ENCODE peak calls at places on chromosomes 5 and 9, in five cellular contexts. V, T, C, U and Z are unnamed samples.

GRCh38 chr9:92468206-92468605 is 14.1 kb downstream of the ASPN start:
- DNase-seq in V (no peak), T (no peak), C (no peak), U (peak), Z (no peak)

GRCh38 chr5:41508186-41508585 is 2.2 kb downstream of the PLCXD3 start:
- DNase-seq in V (no peak), T (no peak), C (no peak), U (no peak), Z (no peak)

GRCh38 chr5:98769006-98769255 is 4.5 kb upstream of the RGMB start:
- DNase-seq in V (peak), T (no peak), C (peak), U (no peak), Z (peak)

GRCh38 chr5:167899490-167899889 is 392.0 kb upstream of the WWC1 start:
- DNase-seq in V (no peak), T (no peak), C (no peak), U (peak), Z (peak)

GRCh38 chr9:98549401-98549800 is 159.3 kb downstream of the GABBR2 start:
- DNase-seq in V (no peak), T (no peak), C (no peak), U (no peak), Z (no peak)

GRCh38 chr5:116032094-116032517 is at the start of gene ARL14EPL:
- DNase-seq in V (no peak), T (no peak), C (no peak), U (peak), Z (peak)

GRCh38 chr9:16030513-16031185 is 477.8 kb downstream of the CCDC171 start:
- DNase-seq in V (no peak), T (no peak), C (no peak), U (peak), Z (peak)

GRCh38 chr5:73103885-73104284 is 16.5 kb upstream of the TMEM171 start:
- DNase-seq in V (no peak), T (no peak), C (no peak), U (no peak), Z (no peak)

GRCh38 chr5:134466241-134467069 is 54.8 kb upstream of the CDKN2AIPNL start:
- DNase-seq in V (peak), T (peak), C (peak), U (peak), Z (peak)

GRCh38 chr5:68337235-68337634 is 121.7 kb downstream of the PIK3R1 start:
- DNase-seq in V (no peak), T (no peak), C (no peak), U (no peak), Z (no peak)

GRCh38 chr9:120680579-120680978 is 33.7 kb downstream of the MEGF9 start:
- DNase-seq in V (no peak), T (no peak), C (no peak), U (no peak), Z (no peak)

GRCh38 chr5:127428748-127429147 is 88.7 kb upstream of the PRRC1 start:
- DNase-seq in V (no peak), T (no peak), C (no peak), U (no peak), Z (peak)

GRCh38 chr9:128007566-128008138 is 26.9 kb upstream of the EEIG1 start:
- DNase-seq in V (peak), T (no peak), C (peak), U (peak), Z (peak)

GRCh38 chr5:40570408-40571129 is 109.1 kb upstream of the PTGER4 start:
- DNase-seq in V (no peak), T (no peak), C (no peak), U (peak), Z (no peak)

GRCh38 chr5:98111686-98112085 is 661.8 kb upstream of the RGMB start:
- DNase-seq in V (no peak), T (no peak), C (no peak), U (peak), Z (no peak)

GRCh38 chr9:94771096-94771495 is 44.6 kb downstream of the AOPEP start:
- DNase-seq in V (no peak), T (no peak), C (no peak), U (no peak), Z (no peak)

GRCh38 chr9:17075146-17075757 is 59.6 kb upstream of the CNTLN start:
- DNase-seq in V (no peak), T (no peak), C (no peak), U (no peak), Z (no peak)

GRCh38 chr9:127574089-127574921 is 37.8 kb upstream of the STXBP1 start:
- DNase-seq in V (peak), T (no peak), C (no peak), U (no peak), Z (peak)

GRCh38 chr5:165457854-165458481 is 1952.5 kb downstream of the MAT2B start:
- DNase-seq in V (no peak), T (no peak), C (no peak), U (peak), Z (peak)

GRCh38 chr5:124743534-124744169 is 2.8 kb downstream of the ZNF608 start:
- DNase-seq in V (peak), T (no peak), C (no peak), U (no peak), Z (no peak)

GRCh38 chr9:86802900-86803673 is 144.2 kb downstream of the GAS1 start:
- DNase-seq in V (no peak), T (no peak), C (no peak), U (no peak), Z (no peak)

GRCh38 chr5:133145436-133146143 is 93.8 kb downstream of the HSPA4 start:
- DNase-seq in V (no peak), T (no peak), C (no peak), U (no peak), Z (no peak)

GRCh38 chr9:27338527-27338903 is 41.6 kb upstream of the EQTN start:
- DNase-seq in V (no peak), T (no peak), C (no peak), U (no peak), Z (no peak)

GRCh38 chr9:133008824-133009223 is 22.0 kb upstream of the GTF3C5 start:
- DNase-seq in V (peak), T (no peak), C (no peak), U (no peak), Z (no peak)

DNA sequence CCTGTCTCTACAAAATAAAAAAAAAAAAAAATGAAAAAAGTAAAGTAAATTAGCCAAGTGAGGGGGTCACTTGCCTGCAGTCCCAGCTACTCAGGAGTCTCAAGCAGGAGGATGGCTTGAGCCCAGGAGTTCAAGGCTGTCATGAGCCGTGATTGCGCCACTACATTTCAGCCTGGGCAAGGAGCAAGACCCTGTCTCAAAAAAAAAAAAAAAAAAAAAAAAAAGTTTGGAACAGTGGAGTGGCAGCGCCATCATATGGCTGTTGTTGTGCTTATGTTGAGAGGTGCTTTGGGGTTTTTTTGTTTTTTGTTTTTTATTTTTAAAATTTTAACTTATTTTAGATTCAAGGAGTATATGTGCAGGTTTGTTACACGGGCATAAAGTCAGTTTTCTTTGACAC is 3.6 kb downstream of the BRIX1 start:
- DNase-seq in V (no peak), T (no peak), C (no peak), U (no peak), Z (no peak)
- TF ChIP-seq CTCF in V (no peak), T (no peak), C (no peak), U (peak), Z (no peak)

GRCh38 chr9:37751186-37751585 is 2.4 kb upstream of the TRMT10B start:
- DNase-seq in V (no peak), T (no peak), C (no peak), U (no peak), Z (no peak)

GRCh38 chr9:37749129-37749528 is 4.5 kb upstream of the TRMT10B start:
- DNase-seq in V (no peak), T (no peak), C (no peak), U (no peak), Z (no peak)

GRCh38 chr9:37747271-37747753 is 6.3 kb upstream of the TRMT10B start:
- DNase-seq in V (peak), T (no peak), C (peak), U (peak), Z (peak)

GRCh38 chr9:37745970-37746369 is 7.6 kb upstream of the TRMT10B start:
- DNase-seq in V (no peak), T (no peak), C (no peak), U (no peak), Z (no peak)

GRCh38 chr9:37746448-37747270 is 6.9 kb upstream of the TRMT10B start:
- DNase-seq in V (no peak), T (no peak), C (no peak), U (peak), Z (no peak)
- TF ChIP-seq CTCF in V (no peak), T (no peak), C (no peak), U (no peak), Z (no peak)

GRCh38 chr5:55232194-55232984 is 1.0 kb downstream of the CCNO start:
- DNase-seq in V (peak), T (no peak), C (no peak), U (no peak), Z (peak)

GRCh38 chr5:55234171-55234700 is 828 bp upstream of the CCNO start:
- DNase-seq in V (peak), T (no peak), C (no peak), U (peak), Z (peak)

GRCh38 chr5:55231029-55231475 is 2.4 kb downstream of the CCNO start:
- DNase-seq in V (no peak), T (no peak), C (no peak), U (peak), Z (no peak)

GRCh38 chr5:55231476-55232193 is 1.8 kb downstream of the CCNO start:
- DNase-seq in V (peak), T (no peak), C (no peak), U (no peak), Z (peak)

GRCh38 chr5:55232985-55233928 is at the start of gene CCNO:
- DNase-seq in V (peak), T (no peak), C (peak), U (peak), Z (peak)
- TF ChIP-seq CTCF in V (no peak), T (no peak), C (no peak), U (no peak), Z (no peak)

DNA sequence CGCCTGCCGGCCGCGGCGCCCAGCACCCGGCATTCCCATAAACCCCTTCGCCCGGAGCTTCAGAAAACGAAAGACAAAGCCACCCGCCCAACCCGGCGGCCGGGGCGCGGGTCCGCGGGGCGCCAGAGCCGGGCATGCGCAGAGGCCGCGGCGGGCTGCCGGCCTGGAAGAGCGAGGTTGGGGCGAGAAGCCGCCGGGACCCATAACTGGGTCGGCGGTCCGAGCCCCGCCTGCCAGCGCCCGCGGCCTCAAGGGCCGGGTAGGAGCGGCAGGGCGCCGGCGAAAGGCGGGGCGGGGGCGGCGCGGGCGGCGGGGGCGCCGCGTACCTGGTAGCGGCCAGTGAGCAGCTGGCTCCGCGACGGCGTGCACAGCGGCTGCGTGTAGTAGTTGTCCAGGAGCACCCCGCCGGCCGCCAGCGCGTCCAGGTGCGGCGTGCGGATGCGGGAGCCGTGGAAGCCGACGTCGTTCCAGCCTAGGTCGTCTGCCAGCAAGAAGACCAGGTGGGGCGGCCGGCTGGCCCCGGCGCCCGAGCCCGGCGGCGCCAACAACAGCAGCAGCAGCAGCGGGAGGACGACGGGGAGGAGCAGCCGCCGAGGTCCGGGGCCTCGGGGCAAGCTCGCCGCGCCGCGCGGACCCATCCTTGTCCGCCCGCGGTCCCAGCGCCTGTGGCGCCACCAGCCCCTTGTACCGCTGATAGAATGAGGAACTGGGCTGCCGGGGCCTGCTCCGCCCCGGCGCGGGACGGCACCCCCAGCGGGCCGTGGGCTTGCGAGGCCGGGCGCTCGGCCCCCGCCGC is at the start of gene ARSB:
- DNase-seq in V (peak), T (peak), C (peak), U (peak), Z (peak)
- TF ChIP-seq CTCF in V (no peak), T (no peak), C (peak), U (peak), Z (no peak)

GRCh38 chr5:123157797-123158528 is 68.9 kb downstream of the PRDM6 start:
- DNase-seq in V (no peak), T (no peak), C (no peak), U (peak), Z (no peak)
- TF ChIP-seq CTCF in V (no peak), T (peak), C (no peak), U (peak), Z (no peak)

GRCh38 chr9:124795881-124796415 is 19.0 kb downstream of the OLFML2A start:
- DNase-seq in V (no peak), T (no peak), C (no peak), U (no peak), Z (no peak)

GRCh38 chr9:124792976-124793594 is 16.2 kb downstream of the OLFML2A start:
- DNase-seq in V (no peak), T (no peak), C (no peak), U (peak), Z (no peak)

GRCh38 chr9:124797343-124798103 is 20.6 kb downstream of the OLFML2A start:
- DNase-seq in V (no peak), T (no peak), C (no peak), U (peak), Z (no peak)

GRCh38 chr9:124792257-124792975 is 15.5 kb downstream of the OLFML2A start:
- DNase-seq in V (no peak), T (no peak), C (no peak), U (no peak), Z (no peak)

DNA sequence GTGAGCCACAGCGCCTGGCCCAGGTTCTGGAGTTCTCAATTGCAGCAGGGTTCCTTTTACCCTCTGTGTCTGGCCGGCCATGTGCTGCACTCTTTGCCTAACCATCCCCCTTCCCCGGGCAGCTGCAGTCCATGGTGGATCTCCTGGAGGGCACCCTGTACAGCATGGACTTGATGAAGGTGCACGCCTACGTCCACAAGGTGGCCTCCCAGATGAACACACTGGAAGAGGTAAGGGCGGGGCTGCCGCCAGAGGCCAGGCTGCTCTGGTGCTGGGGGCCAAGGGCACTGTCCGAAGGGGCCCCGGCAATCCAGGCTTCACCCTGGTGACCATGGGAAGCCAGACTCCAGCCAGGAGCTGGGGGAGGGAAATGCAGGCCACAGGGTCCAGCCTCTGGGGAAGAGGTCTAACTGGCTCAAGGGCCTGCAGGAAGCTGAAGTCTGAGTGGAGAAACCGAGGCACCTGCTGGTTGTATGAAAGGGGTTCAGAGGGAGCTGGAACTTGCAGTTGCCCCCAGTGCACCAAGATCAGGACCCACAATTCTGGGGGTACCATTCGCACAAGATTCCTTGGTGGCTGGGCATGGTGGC is 18.1 kb downstream of the OLFML2A start:
- DNase-seq in V (no peak), T (no peak), C (no peak), U (no peak), Z (peak)
- TF ChIP-seq CTCF in V (no peak), T (no peak), C (no peak), U (no peak), Z (peak)

GRCh38 chr9:96667363-96667728 is 12.2 kb upstream of the PRXL2C start:
- DNase-seq in V (no peak), T (no peak), C (no peak), U (no peak), Z (no peak)
- TF ChIP-seq CTCF in V (no peak), T (no peak), C (no peak), U (no peak), Z (no peak)

GRCh38 chr5:66969963-66970362 is 226.6 kb downstream of the CD180 start:
- DNase-seq in V (no peak), T (no peak), C (no peak), U (no peak), Z (no peak)

GRCh38 chr5:66967826-66968262 is 228.8 kb downstream of the CD180 start:
- DNase-seq in V (no peak), T (no peak), C (no peak), U (peak), Z (no peak)

GRCh38 chr5:66963559-66963971 is 233.0 kb downstream of the CD180 start:
- DNase-seq in V (no peak), T (no peak), C (no peak), U (peak), Z (peak)

GRCh38 chr5:66967102-66967501 is 229.5 kb downstream of the CD180 start:
- DNase-seq in V (no peak), T (no peak), C (no peak), U (peak), Z (no peak)

GRCh38 chr5:66966439-66966838 is 230.2 kb downstream of the CD180 start:
- DNase-seq in V (no peak), T (no peak), C (no peak), U (no peak), Z (no peak)
- TF ChIP-seq CTCF in V (no peak), T (no peak), C (no peak), U (no peak), Z (no peak)